ENCODE peak calls at places on chromosomes 16 and 17, in four cellular contexts. F is A549, O is sigmoid colon, E is cardiac muscle cell. B is an unnamed sample. For H3K4me1, the result is how much of the 10 kb centered on the place peaks cover.

GRCh38 chr17:68302066-68302564 is 10.8 kb downstream of the ARSG start:
- DNase-seq in F (no peak), O (no peak), E (no peak), B (no peak)

GRCh38 chr16:24975428-24975889 is 39.7 kb downstream of the ARHGAP17 start:
- DNase-seq in F (no peak), O (no peak), E (no peak), B (peak)

GRCh38 chr17:36777118-36777517 is 160.2 kb upstream of the LHX1 start:
- DNase-seq in F (no peak), O (no peak), E (peak), B (no peak)

GRCh38 chr17:58541249-58541648 is 26.8 kb upstream of the MTMR4 start:
- DNase-seq in F (no peak), O (no peak), E (no peak), B (no peak)

GRCh38 chr16:70571623-70572022 is 48.0 kb downstream of the SF3B3 start:
- DNase-seq in F (no peak), O (no peak), E (no peak), B (no peak)

GRCh38 chr17:71114911-71115668 is 945.8 kb downstream of the KCNJ2 start:
- DNase-seq in F (no peak), O (no peak), E (no peak), B (no peak)

GRCh38 chr17:63442549-63443035 is 3.5 kb downstream of the CYB561 start:
- DNase-seq in F (no peak), O (no peak), E (peak), B (no peak)

GRCh38 chr17:79088266-79088996 is 13.8 kb downstream of the ENGASE start:
- DNase-seq in F (no peak), O (no peak), E (no peak), B (no peak)

GRCh38 chr17:49952209-49952911 is 16.6 kb upstream of the DLX4 start:
- DNase-seq in F (peak), O (peak), E (peak), B (peak)

GRCh38 chr16:13139661-13140241 is 238.4 kb downstream of the SHISA9 start:
- DNase-seq in F (no peak), O (no peak), E (no peak), B (no peak)

GRCh38 chr16:4934591-4934990 is 2.4 kb downstream of the PPL start:
- DNase-seq in F (no peak), O (no peak), E (no peak), B (no peak)

GRCh38 chr17:51398128-51398525 is 137.8 kb downstream of the UTP18 start:
- DNase-seq in F (no peak), O (no peak), E (no peak), B (no peak)

GRCh38 chr16:66469291-66469931 is 42.3 kb downstream of the BEAN1 start:
- DNase-seq in F (no peak), O (peak), E (no peak), B (no peak)

GRCh38 chr17:40553694-40554534 is 11.4 kb downstream of the CCR7 start:
- DNase-seq in F (no peak), O (peak), E (no peak), B (no peak)

GRCh38 chr17:82314721-82315605 is 2.4 kb downstream of the CD7 start:
- DNase-seq in F (no peak), O (no peak), E (no peak), B (no peak)

GRCh38 chr16:76265434-76266045 is 11.7 kb upstream of the CNTNAP4 start:
- DNase-seq in F (peak), O (no peak), E (no peak), B (no peak)

GRCh38 chr16:35102780-35103403 is 1643.5 kb downstream of the TP53TG3F start:
- DNase-seq in F (no peak), O (no peak), E (no peak), B (no peak)

GRCh38 chr16:84138824-84139627 is 6.0 kb downstream of the HSDL1 start:
- DNase-seq in F (no peak), O (no peak), E (peak), B (no peak)

GRCh38 chr16:17149904-17150483 is 320.8 kb downstream of the XYLT1 start:
- DNase-seq in F (no peak), O (no peak), E (peak), B (no peak)

GRCh38 chr16:73094371-73094770 is 46.4 kb upstream of the ZFHX3 start:
- DNase-seq in F (no peak), O (no peak), E (no peak), B (no peak)

GRCh38 chr16:24853169-24853824 is 7.5 kb downstream of the SLC5A11 start:
- DNase-seq in F (no peak), O (no peak), E (no peak), B (no peak)

GRCh38 chr17:30920282-30920681 is 1.5 kb upstream of the ADAP2 start:
- DNase-seq in F (peak), O (no peak), E (peak), B (no peak)

GRCh38 chr17:3893003-3893719 is at the start of gene CAMKK1:
- DNase-seq in F (peak), O (peak), E (peak), B (peak)

GRCh38 chr16:921321-921905 is 49.4 kb downstream of the LMF1 start:
- DNase-seq in F (no peak), O (no peak), E (no peak), B (no peak)

GRCh38 chr17:4921320-4921719 is 10.8 kb upstream of the GP1BA start:
- DNase-seq in F (no peak), O (no peak), E (no peak), B (no peak)

GRCh38 chr16:1221628-1222552 is 3.2 kb downstream of the TPSG1 start:
- DNase-seq in F (no peak), O (no peak), E (no peak), B (no peak)

GRCh38 chr17:22492331-22492730 is 800.0 kb downstream of the KCNJ18 start:
- DNase-seq in F (no peak), O (no peak), E (no peak), B (no peak)

GRCh38 chr17:9937901-9938300 is 32.8 kb upstream of the RCVRN start:
- DNase-seq in F (no peak), O (no peak), E (no peak), B (no peak)

GRCh38 chr17:21689604-21690003 is 2.7 kb upstream of the KCNJ18 start:
- DNase-seq in F (peak), O (peak), E (no peak), B (no peak)

GRCh38 chr16:69861276-69862030 is 89.7 kb upstream of the CLEC18A start:
- DNase-seq in F (no peak), O (peak), E (peak), B (no peak)

DNA sequence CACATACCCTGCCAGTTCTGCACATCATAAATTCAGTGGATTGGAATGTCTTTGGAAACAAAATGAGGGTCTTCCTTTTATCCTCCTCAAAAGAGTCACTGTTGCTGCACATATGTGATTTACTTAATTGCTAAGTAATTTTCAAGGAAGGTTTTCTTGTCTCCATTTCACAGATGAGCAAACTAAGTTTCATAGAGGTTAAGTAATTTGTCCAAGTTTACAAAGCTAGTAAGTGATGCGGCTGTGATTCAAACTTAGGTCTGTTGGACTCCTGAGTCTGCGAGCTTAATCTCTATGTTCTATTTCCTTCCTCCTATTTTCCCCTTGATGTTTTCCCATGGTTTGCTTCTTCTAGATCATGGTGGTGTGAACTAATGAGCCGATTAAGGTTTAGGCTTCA is 13.7 kb upstream of the ERN2 start:
- DNase-seq in F (no peak), O (no peak), E (no peak), B (no peak)
- TF ChIP-seq CTCF in F (no peak), O (no peak), E (no peak), B (no peak)

GRCh38 chr16:10743610-10744369 is at the start of gene NUBP1:
- DNase-seq in F (peak), O (peak), E (peak), B (peak)

GRCh38 chr16:10745856-10746255 is 2.2 kb downstream of the NUBP1 start:
- DNase-seq in F (no peak), O (peak), E (peak), B (no peak)

GRCh38 chr16:10743227-10743609 is 424 bp upstream of the NUBP1 start:
- DNase-seq in F (peak), O (no peak), E (no peak), B (no peak)

GRCh38 chr16:10741844-10742243 is 1.8 kb upstream of the NUBP1 start:
- DNase-seq in F (no peak), O (peak), E (no peak), B (no peak)

DNA sequence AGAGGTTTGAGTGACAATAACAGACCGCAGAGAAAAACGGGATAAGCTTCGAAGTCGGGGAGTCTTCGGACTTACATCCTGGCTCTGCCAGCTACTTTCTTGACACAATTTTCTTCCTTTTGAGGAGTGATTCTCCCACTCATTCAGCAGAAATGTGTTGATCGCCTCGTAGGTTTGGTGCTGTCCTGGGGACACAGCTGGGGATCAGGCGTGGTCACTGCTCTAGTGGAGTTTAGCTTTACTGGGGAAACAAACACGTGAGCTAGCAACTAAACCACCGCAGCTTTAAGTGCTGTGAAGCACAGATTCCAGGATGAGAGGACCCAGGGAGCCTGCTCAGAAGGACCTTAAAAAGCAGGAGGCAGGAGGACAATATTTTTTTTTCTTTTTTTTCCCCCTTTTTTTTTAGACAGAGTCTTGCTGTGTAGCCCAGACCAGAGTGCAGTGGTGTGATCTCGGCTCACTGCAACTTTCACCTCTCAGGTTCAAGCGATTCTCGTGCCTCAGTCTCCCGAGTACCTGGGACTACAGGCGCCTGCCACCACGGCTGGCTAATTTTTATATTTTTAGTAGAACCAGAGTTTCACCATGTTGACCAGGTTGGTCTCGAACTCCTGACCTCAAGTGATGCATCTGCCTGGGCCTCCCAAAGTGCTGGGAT is 858 bp downstream of the NUBP1 start:
- DNase-seq in F (peak), O (peak), E (no peak), B (no peak)
- H3K4me1 ChIP-seq in F (under half), O (under half), E (under half), B (under half)

GRCh38 chr16:31108035-31108793 is at the start of gene BCKDK:
- DNase-seq in F (peak), O (peak), E (peak), B (no peak)

GRCh38 chr16:31108794-31109558 is 790 bp downstream of the BCKDK start:
- DNase-seq in F (no peak), O (no peak), E (no peak), B (no peak)

GRCh38 chr16:31106509-31107464 is 1.4 kb upstream of the BCKDK start:
- DNase-seq in F (no peak), O (no peak), E (no peak), B (no peak)

GRCh38 chr16:31107465-31107867 is 720 bp upstream of the BCKDK start:
- DNase-seq in F (no peak), O (no peak), E (no peak), B (no peak)

GRCh38 chr16:31105677-31106213 is 2.4 kb upstream of the BCKDK start:
- DNase-seq in F (peak), O (peak), E (peak), B (no peak)
- H3K27ac ChIP-seq in F (peak), O (peak), E (no peak), B (no peak)

GRCh38 chr16:88432753-88433152 is 20.3 kb upstream of the ZFPM1 start:
- DNase-seq in F (no peak), O (no peak), E (no peak), B (no peak)
- TF ChIP-seq CTCF in F (no peak), O (no peak), E (no peak), B (no peak)

DNA sequence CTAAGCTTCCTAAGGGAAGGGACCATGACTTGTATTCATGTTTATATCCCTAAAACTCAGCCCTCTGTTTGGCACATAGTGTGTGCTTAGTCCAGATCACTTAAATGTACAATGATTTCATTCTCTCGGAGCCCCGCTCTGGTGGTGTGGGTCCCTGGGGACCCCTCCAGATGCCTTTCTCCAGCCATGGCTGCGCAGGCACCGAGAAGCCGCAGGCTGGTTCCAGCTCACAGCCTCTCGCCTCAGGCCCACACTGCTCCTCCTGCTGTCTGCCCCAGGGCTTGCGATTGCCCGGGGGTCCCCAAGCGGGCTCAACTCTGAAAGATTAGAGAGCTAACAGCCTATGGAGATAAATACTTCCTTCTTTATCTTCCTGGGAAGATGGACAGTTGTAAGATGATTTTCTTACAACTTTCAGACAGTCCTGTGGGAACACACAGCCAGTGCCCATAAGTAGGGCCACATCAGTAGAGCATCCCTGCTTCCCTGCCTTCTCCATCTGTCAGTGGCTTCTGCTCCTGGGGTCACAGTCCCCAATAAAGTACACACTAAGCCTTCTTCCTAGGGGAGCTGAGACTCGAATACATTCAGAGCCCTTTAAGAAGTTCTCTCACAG is 66.2 kb downstream of the CENPV start:
- DNase-seq in F (no peak), O (peak), E (no peak), B (no peak)
- H3K4me1 ChIP-seq in F (half or more), O (under half), E (under half), B (under half)

DNA sequence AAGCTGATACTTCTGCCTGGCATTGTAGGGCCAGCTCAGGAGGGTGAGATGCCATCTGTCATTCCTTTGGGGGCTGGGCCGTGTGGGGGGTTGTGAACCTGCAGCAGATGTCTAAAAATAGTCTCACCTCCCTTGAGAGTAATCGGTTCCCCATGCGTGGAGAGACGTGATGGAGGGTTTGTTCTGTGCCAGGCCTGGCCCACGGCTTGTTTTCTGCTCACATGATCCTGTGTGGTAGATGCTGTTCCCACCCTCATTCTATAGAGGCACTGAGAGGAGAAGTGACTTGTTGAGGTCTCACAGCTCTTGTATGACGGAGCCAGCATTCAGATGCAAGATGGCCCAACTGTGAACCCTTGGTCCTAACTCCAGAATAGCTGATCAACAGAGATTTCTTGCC is 4.6 kb downstream of the IRF8 start:
- DNase-seq in F (no peak), O (no peak), E (no peak), B (no peak)
- H3K27ac ChIP-seq in F (no peak), O (no peak), E (no peak), B (no peak)

GRCh38 chr16:68364601-68364998 is 53.8 kb downstream of the PRMT7 start:
- DNase-seq in F (no peak), O (no peak), E (no peak), B (no peak)
- TF ChIP-seq CTCF in F (no peak), O (no peak), E (peak), B (peak)

GRCh38 chr17:45867702-45868101 is 23.0 kb downstream of the SPPL2C start:
- DNase-seq in F (no peak), O (no peak), E (no peak), B (no peak)

GRCh38 chr17:45861185-45861584 is 16.5 kb downstream of the SPPL2C start:
- DNase-seq in F (no peak), O (no peak), E (no peak), B (no peak)

GRCh38 chr17:45868276-45868675 is 23.6 kb downstream of the SPPL2C start:
- DNase-seq in F (no peak), O (no peak), E (no peak), B (no peak)

GRCh38 chr17:45867171-45867570 is 22.5 kb downstream of the SPPL2C start:
- DNase-seq in F (no peak), O (no peak), E (no peak), B (no peak)

GRCh38 chr17:45863857-45864654 is 19.4 kb downstream of the SPPL2C start:
- DNase-seq in F (no peak), O (no peak), E (no peak), B (no peak)
- H3K4me1 ChIP-seq in F (under half), O (under half), E (under half), B (under half)

GRCh38 chr17:77503916-77504651 is 363.3 kb downstream of the SEC14L1 start:
- DNase-seq in F (no peak), O (peak), E (no peak), B (no peak)

GRCh38 chr17:77502626-77503292 is 362.0 kb downstream of the SEC14L1 start:
- DNase-seq in F (no peak), O (peak), E (no peak), B (no peak)

GRCh38 chr17:77504652-77505459 is 364.1 kb downstream of the SEC14L1 start:
- DNase-seq in F (no peak), O (peak), E (no peak), B (no peak)

GRCh38 chr17:77501751-77502625 is 361.2 kb downstream of the SEC14L1 start:
- DNase-seq in F (no peak), O (peak), E (no peak), B (no peak)

GRCh38 chr17:77503293-77503655 is 362.5 kb downstream of the SEC14L1 start:
- DNase-seq in F (no peak), O (peak), E (no peak), B (no peak)
- H3K27ac ChIP-seq in F (no peak), O (no peak), E (no peak), B (no peak)

DNA sequence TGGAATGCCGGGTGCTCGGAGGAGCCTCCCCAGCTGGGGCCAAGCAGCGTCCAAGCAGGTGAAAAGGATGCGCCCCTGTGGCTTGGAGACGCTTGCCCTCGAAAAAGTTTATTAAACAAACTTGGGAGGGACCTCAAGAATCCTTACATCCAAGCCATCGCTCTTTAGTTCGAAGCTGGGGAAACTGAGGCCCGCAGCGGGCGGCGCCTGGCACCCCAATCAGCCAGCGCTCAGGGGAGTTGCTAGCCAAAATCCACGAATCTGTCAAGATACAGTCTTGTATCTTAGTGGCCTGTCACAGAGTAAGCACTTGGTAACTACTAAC is 553 bp upstream of the B9D1 start:
- DNase-seq in F (no peak), O (no peak), E (no peak), B (no peak)
- TF ChIP-seq CTCF in F (no peak), O (no peak), E (no peak), B (no peak)